ENCODE peak calls at places on chromosomes 12 and 14, in four cellular contexts. O, X, W and S are unnamed samples.

GRCh38 chr12:46661161-46661845 is 164.5 kb downstream of the SLC38A4 start:
- DNase-seq in W (peak), X (peak), O (peak), S (no peak)

GRCh38 chr14:101824339-101824727 is 62.8 kb downstream of the PPP2R5C start:
- DNase-seq in X (no peak), W (no peak), O (no peak), S (no peak)

GRCh38 chr14:36194645-36195044 is 18.1 kb upstream of the PTCSC3 start:
- DNase-seq in O (no peak), X (no peak), W (no peak), S (no peak)

GRCh38 chr12:78778339-78778738 is 86.2 kb upstream of the SYT1 start:
- DNase-seq in O (no peak), X (no peak), W (no peak), S (no peak)

GRCh38 chr12:63782466-63782865 is 2.8 kb downstream of the RXYLT1 start:
- DNase-seq in X (no peak), O (no peak), W (no peak), S (no peak)

GRCh38 chr12:58922849-58923248 is 2.5 kb upstream of the LRIG3 start:
- DNase-seq in W (no peak), O (no peak), X (no peak), S (no peak)

GRCh38 chr14:52824479-52824878 is 33.1 kb upstream of the GNPNAT1 start:
- DNase-seq in X (no peak), O (no peak), W (no peak), S (no peak)

GRCh38 chr14:55581011-55581806 is 1.2 kb downstream of the KTN1 start:
- DNase-seq in W (no peak), O (peak), X (peak), S (peak)

GRCh38 chr12:69684472-69684871 is 14.6 kb downstream of the BEST3 start:
- DNase-seq in O (no peak), W (no peak), X (no peak), S (no peak)

GRCh38 chr12:20475542-20475941 is 107.2 kb downstream of the PDE3A start:
- DNase-seq in X (no peak), O (no peak), W (no peak), S (no peak)

GRCh38 chr12:129911437-129912049 is 7.7 kb upstream of the TMEM132D start:
- DNase-seq in O (peak), X (peak), W (no peak), S (peak)

GRCh38 chr14:104239185-104239775 is 100.9 kb downstream of the KIF26A start:
- DNase-seq in W (no peak), X (no peak), O (no peak), S (no peak)

GRCh38 chr12:83313827-83314226 is 627.1 kb downstream of the TMTC2 start:
- DNase-seq in X (no peak), W (no peak), O (no peak), S (no peak)

GRCh38 chr12:131487379-131488129 is 223.3 kb upstream of the SFSWAP start:
- DNase-seq in O (no peak), X (no peak), W (no peak), S (no peak)

GRCh38 chr14:58752782-58753181 is 115.0 kb downstream of the DACT1 start:
- DNase-seq in W (no peak), O (peak), X (no peak), S (no peak)

GRCh38 chr12:121894633-121895032 is 6.0 kb downstream of the PSMD9 start:
- DNase-seq in X (peak), O (peak), W (no peak), S (peak)

GRCh38 chr14:21978184-21978998 is 304.8 kb upstream of the OR4E1 start:
- DNase-seq in X (peak), O (peak), W (no peak), S (peak)

GRCh38 chr12:106971065-106971464 is 15.4 kb downstream of the TMEM263 start:
- DNase-seq in W (no peak), O (no peak), X (no peak), S (no peak)

GRCh38 chr12:106049546-106049945 is 89.2 kb downstream of the NUAK1 start:
- DNase-seq in O (no peak), W (no peak), X (no peak), S (no peak)

GRCh38 chr12:91973813-91974212 is 171.8 kb downstream of the BTG1 start:
- DNase-seq in O (no peak), W (no peak), X (no peak), S (no peak)

GRCh38 chr12:39619660-39620433 is at the start of gene ABCD2:
- DNase-seq in X (peak), W (peak), O (peak), S (peak)

GRCh38 chr14:20886091-20886490 is 5.1 kb upstream of the RNASE3 start:
- DNase-seq in W (no peak), X (no peak), O (no peak), S (no peak)

GRCh38 chr14:100532916-100533630 is 54.1 kb downstream of the BEGAIN start:
- DNase-seq in W (no peak), X (peak), O (no peak), S (no peak)

GRCh38 chr14:68000516-68000915 is 180.9 kb downstream of the RAD51B start:
- DNase-seq in X (no peak), W (no peak), O (no peak), S (no peak)

GRCh38 chr12:64061868-64062375 is 160.2 kb downstream of the KICS2 start:
- DNase-seq in X (no peak), O (no peak), W (no peak), S (no peak)

GRCh38 chr12:62722971-62723680 is 211.8 kb downstream of the PPM1H start:
- DNase-seq in X (no peak), O (no peak), W (no peak), S (no peak)

GRCh38 chr14:52922656-52923055 is 28.2 kb downstream of the FERMT2 start:
- DNase-seq in W (no peak), X (no peak), O (no peak), S (no peak)

GRCh38 chr12:100185361-100185894 is 15.2 kb upstream of the ACTR6 start:
- DNase-seq in X (no peak), W (peak), O (no peak), S (no peak)

DNA sequence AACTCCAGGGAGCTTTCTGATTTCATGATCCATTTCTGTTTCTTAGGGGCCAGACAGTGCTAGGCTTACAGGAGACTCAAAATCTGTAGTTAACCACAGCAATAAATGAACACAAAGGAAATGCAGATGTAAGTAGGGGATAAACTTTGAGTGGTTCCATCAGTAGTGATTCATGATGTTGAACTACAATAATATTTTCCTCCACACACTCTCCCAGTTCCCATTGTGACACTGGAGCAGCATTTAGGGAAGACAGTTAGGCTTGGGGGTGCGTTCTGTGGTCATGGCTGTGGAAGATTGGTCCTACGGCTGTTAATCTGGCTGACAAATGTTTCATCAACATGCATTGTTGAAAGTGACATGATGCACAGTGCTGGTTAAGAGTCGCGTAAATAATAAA is 66.9 kb downstream of the HMGA2 start:
- DNase-seq in O (no peak), W (no peak), X (no peak), S (no peak)
- TF ChIP-seq NR2C2 in O (no peak), W (no peak), X (no peak), S (no peak)

GRCh38 chr14:90111895-90112534 is 50.2 kb downstream of the KCNK13 start:
- DNase-seq in O (peak), W (no peak), X (no peak), S (no peak)
- TF ChIP-seq NR2C2 in O (no peak), W (no peak), X (no peak), S (no peak)

DNA sequence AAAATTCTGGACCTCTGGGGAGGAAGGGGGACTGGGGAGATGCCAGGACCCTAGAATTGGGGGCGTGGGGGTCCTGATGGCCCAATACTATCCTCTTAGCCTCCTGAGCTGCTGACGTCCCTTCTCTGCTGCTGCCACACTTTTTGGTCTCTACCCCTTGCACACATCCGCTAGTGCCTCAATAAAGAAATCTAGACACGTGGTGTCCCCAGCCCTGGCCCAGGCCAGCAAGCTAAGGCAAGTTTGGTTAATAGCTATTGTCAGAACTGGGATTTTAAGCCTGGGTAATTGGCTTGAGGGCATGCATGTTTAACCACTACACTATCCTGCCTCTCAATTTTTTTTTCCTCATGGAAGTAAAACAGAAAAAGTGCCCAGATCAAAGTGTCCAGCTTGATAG is 962 bp downstream of the OAS2 start:
- DNase-seq in W (peak), X (no peak), O (no peak), S (no peak)
- TF ChIP-seq NR2C2 in W (no peak), X (no peak), O (no peak), S (no peak)

GRCh38 chr12:124125472-124125871 is 152.5 kb downstream of the ZNF664 start:
- DNase-seq in X (no peak), W (peak), O (no peak), S (no peak)
- TF ChIP-seq NR2C2 in X (no peak), W (no peak), O (no peak), S (no peak)

GRCh38 chr12:71721781-71722511 is 32.7 kb upstream of the RAB21 start:
- DNase-seq in W (no peak), X (peak), O (no peak), S (no peak)
- TF ChIP-seq NR2C2 in W (no peak), X (no peak), O (no peak), S (no peak)

DNA sequence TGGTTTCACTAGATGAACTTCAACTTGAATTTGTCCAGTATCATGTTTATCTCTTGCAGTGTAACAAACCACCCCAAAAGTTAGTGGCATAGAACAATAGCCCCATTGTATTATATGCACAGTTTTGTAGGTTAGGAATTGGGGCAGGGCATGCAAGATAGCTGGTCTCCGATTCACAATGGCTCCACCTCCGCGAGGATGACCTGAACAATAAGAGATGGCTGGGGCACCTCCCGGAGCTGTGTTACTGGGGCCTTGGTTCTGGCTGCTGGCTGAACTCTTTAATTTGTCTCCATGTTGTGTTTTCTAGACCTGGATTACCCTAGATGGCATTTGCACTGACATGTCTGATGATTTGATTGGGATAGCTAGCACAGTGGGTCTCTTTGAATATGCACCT is 20.4 kb upstream of the VRK1 start:
- DNase-seq in W (no peak), X (no peak), O (no peak), S (no peak)
- TF ChIP-seq NR2C2 in W (no peak), X (no peak), O (no peak), S (no peak)

DNA sequence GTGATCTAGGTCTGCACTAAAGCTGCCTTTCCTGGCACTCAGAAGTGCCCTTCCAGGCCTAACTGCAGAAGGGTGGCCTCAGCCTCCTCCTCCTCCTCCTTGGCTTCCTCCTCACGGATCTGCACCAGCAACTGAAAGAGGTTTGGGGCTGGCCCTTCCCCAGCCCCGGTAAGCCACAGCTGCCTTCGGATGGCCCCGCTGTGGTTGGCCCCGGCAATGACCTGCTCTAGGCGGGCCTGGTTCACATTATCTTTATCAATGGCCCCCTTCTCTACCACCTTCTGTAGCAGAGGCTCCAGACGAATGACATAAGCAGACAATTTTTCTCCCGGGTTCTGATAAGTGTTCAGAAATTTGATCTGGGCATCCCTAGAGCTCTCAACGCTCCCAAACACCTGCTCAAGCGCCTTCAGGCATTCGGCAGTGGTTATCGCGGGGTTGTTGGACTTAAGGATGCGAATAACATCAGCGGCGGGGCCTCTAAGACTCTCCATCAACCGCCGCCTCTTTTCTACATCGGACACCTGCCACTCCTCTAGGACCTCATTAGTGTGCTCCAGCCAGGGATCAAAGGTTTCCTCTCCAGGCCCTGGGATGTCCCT is 1.5 kb downstream of the PNMA1 start:
- DNase-seq in W (no peak), O (no peak), X (peak), S (no peak)
- TF ChIP-seq NR2C2 in W (no peak), O (no peak), X (no peak), S (no peak)